ENCODE peak calls at places on chromosomes 13 and 19, in seven cellular contexts. One of them, this sample, is unnamed. For H3K27me3, the result is how much of the 10 kb centered on the place peaks cover.

GRCh38 chr13:80374453-80374852 is 33.5 kb upstream of the SPRY2 start:
- DNase-seq in fibroblast of lung: no peak
- DNase-seq in left ventricle myocardium inferior: peak
- DNase-seq in AG04450: no peak
- DNase-seq in pancreas: no peak
- DNase-seq in IMR-90: no peak
- DNase-seq in neural progenitor cell: no peak
- DNase-seq in this sample: no peak

GRCh38 chr13:21025539-21025938 is 35.8 kb downstream of the LATS2 start:
- DNase-seq in fibroblast of lung: no peak
- DNase-seq in left ventricle myocardium inferior: no peak
- DNase-seq in AG04450: no peak
- DNase-seq in pancreas: no peak
- DNase-seq in IMR-90: no peak
- DNase-seq in neural progenitor cell: no peak
- DNase-seq in this sample: no peak

GRCh38 chr13:20702945-20703784 is at the start of gene IL17D:
- DNase-seq in fibroblast of lung: no peak
- DNase-seq in left ventricle myocardium inferior: no peak
- DNase-seq in AG04450: no peak
- DNase-seq in pancreas: no peak
- DNase-seq in IMR-90: no peak
- DNase-seq in neural progenitor cell: peak
- DNase-seq in this sample: peak

GRCh38 chr19:19403373-19403901 is 2.0 kb upstream of the GATAD2A start:
- DNase-seq in fibroblast of lung: peak
- DNase-seq in left ventricle myocardium inferior: no peak
- DNase-seq in AG04450: no peak
- DNase-seq in pancreas: no peak
- DNase-seq in IMR-90: peak
- DNase-seq in neural progenitor cell: no peak
- DNase-seq in this sample: no peak

GRCh38 chr19:45767881-45768643 is 990 bp downstream of the SIX5 start:
- DNase-seq in fibroblast of lung: peak
- DNase-seq in left ventricle myocardium inferior: peak
- DNase-seq in AG04450: no peak
- DNase-seq in pancreas: peak
- DNase-seq in IMR-90: peak
- DNase-seq in neural progenitor cell: peak
- DNase-seq in this sample: peak

GRCh38 chr13:23794267-23795161 is 94.7 kb downstream of the MIPEP start:
- DNase-seq in fibroblast of lung: peak
- DNase-seq in left ventricle myocardium inferior: no peak
- DNase-seq in AG04450: peak
- DNase-seq in pancreas: no peak
- DNase-seq in IMR-90: peak
- DNase-seq in neural progenitor cell: no peak
- DNase-seq in this sample: no peak

GRCh38 chr13:80473695-80474094 is 132.8 kb upstream of the SPRY2 start:
- DNase-seq in fibroblast of lung: peak
- DNase-seq in left ventricle myocardium inferior: no peak
- DNase-seq in AG04450: no peak
- DNase-seq in pancreas: no peak
- DNase-seq in IMR-90: peak
- DNase-seq in neural progenitor cell: no peak
- DNase-seq in this sample: no peak

GRCh38 chr13:92994056-92994455 is 232.6 kb upstream of the GPC6 start:
- DNase-seq in fibroblast of lung: peak
- DNase-seq in left ventricle myocardium inferior: no peak
- DNase-seq in AG04450: peak
- DNase-seq in pancreas: no peak
- DNase-seq in IMR-90: peak
- DNase-seq in neural progenitor cell: no peak
- DNase-seq in this sample: no peak

GRCh38 chr13:26557393-26558073 is at the start of gene WASF3:
- DNase-seq in fibroblast of lung: peak
- DNase-seq in left ventricle myocardium inferior: peak
- DNase-seq in AG04450: peak
- DNase-seq in pancreas: peak
- DNase-seq in IMR-90: peak
- DNase-seq in neural progenitor cell: peak
- DNase-seq in this sample: peak

GRCh38 chr13:48263196-48263595 is 30.2 kb downstream of the ITM2B start:
- DNase-seq in fibroblast of lung: no peak
- DNase-seq in left ventricle myocardium inferior: no peak
- DNase-seq in AG04450: no peak
- DNase-seq in pancreas: no peak
- DNase-seq in IMR-90: no peak
- DNase-seq in neural progenitor cell: no peak
- DNase-seq in this sample: no peak

GRCh38 chr13:74306496-74306895 is 172.3 kb upstream of the KLF12 start:
- DNase-seq in fibroblast of lung: peak
- DNase-seq in left ventricle myocardium inferior: no peak
- DNase-seq in AG04450: no peak
- DNase-seq in pancreas: no peak
- DNase-seq in IMR-90: peak
- DNase-seq in neural progenitor cell: no peak
- DNase-seq in this sample: peak

GRCh38 chr19:31583148-31583547 is 233.9 kb upstream of the TSHZ3 start:
- DNase-seq in fibroblast of lung: peak
- DNase-seq in left ventricle myocardium inferior: no peak
- DNase-seq in AG04450: no peak
- DNase-seq in pancreas: no peak
- DNase-seq in IMR-90: no peak
- DNase-seq in neural progenitor cell: no peak
- DNase-seq in this sample: peak

GRCh38 chr19:48395499-48395898 is 2.0 kb downstream of the GRIN2D start:
- DNase-seq in fibroblast of lung: no peak
- DNase-seq in left ventricle myocardium inferior: no peak
- DNase-seq in AG04450: no peak
- DNase-seq in pancreas: no peak
- DNase-seq in IMR-90: no peak
- DNase-seq in neural progenitor cell: no peak
- DNase-seq in this sample: no peak

GRCh38 chr19:48393196-48393558 is 291 bp upstream of the GRIN2D start:
- DNase-seq in fibroblast of lung: no peak
- DNase-seq in left ventricle myocardium inferior: no peak
- DNase-seq in AG04450: no peak
- DNase-seq in pancreas: no peak
- DNase-seq in IMR-90: no peak
- DNase-seq in neural progenitor cell: no peak
- DNase-seq in this sample: no peak

GRCh38 chr19:48394331-48395169 is 1.1 kb downstream of the GRIN2D start:
- DNase-seq in fibroblast of lung: no peak
- DNase-seq in left ventricle myocardium inferior: no peak
- DNase-seq in AG04450: no peak
- DNase-seq in pancreas: peak
- DNase-seq in IMR-90: no peak
- DNase-seq in neural progenitor cell: no peak
- DNase-seq in this sample: no peak

GRCh38 chr19:48395170-48395455 is 1.6 kb downstream of the GRIN2D start:
- DNase-seq in fibroblast of lung: no peak
- DNase-seq in left ventricle myocardium inferior: no peak
- DNase-seq in AG04450: no peak
- DNase-seq in pancreas: no peak
- DNase-seq in IMR-90: no peak
- DNase-seq in neural progenitor cell: no peak
- DNase-seq in this sample: no peak

GRCh38 chr19:48393559-48394330 is at the start of gene GRIN2D:
- DNase-seq in fibroblast of lung: peak
- DNase-seq in left ventricle myocardium inferior: no peak
- DNase-seq in AG04450: no peak
- DNase-seq in pancreas: peak
- DNase-seq in IMR-90: peak
- DNase-seq in neural progenitor cell: peak
- DNase-seq in this sample: peak
- H3K27ac ChIP-seq in fibroblast of lung: no peak
- H3K27ac ChIP-seq in left ventricle myocardium inferior: no peak
- H3K27ac ChIP-seq in AG04450: no peak
- H3K27ac ChIP-seq in pancreas: no peak
- H3K27ac ChIP-seq in IMR-90: no peak
- H3K27ac ChIP-seq in neural progenitor cell: no peak
- H3K27ac ChIP-seq in this sample: no peak

GRCh38 chr19:3027292-3027691 is 1.8 kb downstream of the TLE2 start:
- DNase-seq in fibroblast of lung: no peak
- DNase-seq in left ventricle myocardium inferior: no peak
- DNase-seq in AG04450: no peak
- DNase-seq in pancreas: no peak
- DNase-seq in IMR-90: no peak
- DNase-seq in neural progenitor cell: no peak
- DNase-seq in this sample: no peak
- H3K27me3 ChIP-seq in fibroblast of lung: under half
- H3K27me3 ChIP-seq in left ventricle myocardium inferior: under half
- H3K27me3 ChIP-seq in AG04450: half or more
- H3K27me3 ChIP-seq in pancreas: under half
- H3K27me3 ChIP-seq in IMR-90: half or more
- H3K27me3 ChIP-seq in neural progenitor cell: half or more
- H3K27me3 ChIP-seq in this sample: under half

DNA sequence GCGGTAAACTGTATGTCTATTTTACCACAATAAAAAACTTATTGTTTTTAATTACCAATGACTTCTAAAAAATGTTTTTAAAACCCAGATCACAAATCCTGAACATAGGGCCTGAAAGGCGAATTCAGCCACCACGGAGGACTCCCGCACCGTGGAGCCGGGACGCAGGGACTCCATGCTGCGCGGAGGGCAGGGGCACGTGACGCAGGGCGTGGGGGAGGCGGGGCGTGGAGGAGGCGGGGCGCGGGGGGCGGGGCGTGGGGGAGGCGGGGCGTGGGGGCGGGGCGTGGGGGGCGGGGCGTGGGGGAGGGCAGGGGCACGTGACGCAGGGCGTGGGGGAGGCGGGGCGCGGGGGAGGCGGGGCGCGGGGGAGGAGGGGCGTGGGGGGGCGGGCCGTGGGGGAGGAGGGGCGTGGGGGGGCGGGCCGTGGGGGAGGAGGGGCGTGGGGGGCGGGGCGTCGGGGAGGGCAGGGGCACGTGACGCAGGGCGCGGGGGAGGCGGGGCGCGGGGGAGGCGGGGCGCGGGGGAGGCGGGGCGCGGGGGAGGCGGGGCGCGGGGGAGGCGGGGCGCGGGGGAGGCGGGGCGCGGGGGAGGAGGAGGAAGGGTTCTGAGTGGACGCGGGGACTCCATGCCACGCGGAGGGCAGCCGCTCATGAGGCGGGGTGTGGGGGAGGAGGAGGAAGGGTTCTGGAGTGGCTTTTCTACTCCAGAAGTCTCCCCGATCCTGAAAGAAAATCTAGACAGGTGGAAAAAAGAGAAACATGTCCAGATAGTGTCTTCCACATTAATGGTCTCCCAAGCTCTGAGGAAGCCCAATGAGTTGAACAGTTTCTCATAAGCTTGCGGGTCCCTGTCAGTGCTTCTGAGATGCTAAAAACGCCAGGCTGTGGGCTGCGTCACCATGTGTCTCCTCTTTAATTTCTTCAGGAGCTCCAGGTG is 4.4 kb upstream of the PROZ start:
- DNase-seq in fibroblast of lung: peak
- DNase-seq in left ventricle myocardium inferior: peak
- DNase-seq in AG04450: no peak
- DNase-seq in pancreas: peak
- DNase-seq in IMR-90: peak
- DNase-seq in neural progenitor cell: peak
- DNase-seq in this sample: peak
- H3K27ac ChIP-seq in fibroblast of lung: peak
- H3K27ac ChIP-seq in left ventricle myocardium inferior: peak
- H3K27ac ChIP-seq in AG04450: peak
- H3K27ac ChIP-seq in pancreas: peak
- H3K27ac ChIP-seq in IMR-90: peak
- H3K27ac ChIP-seq in neural progenitor cell: no peak
- H3K27ac ChIP-seq in this sample: peak

GRCh38 chr19:5339470-5339949 is 1.1 kb downstream of the PTPRS start:
- DNase-seq in fibroblast of lung: no peak
- DNase-seq in left ventricle myocardium inferior: no peak
- DNase-seq in AG04450: no peak
- DNase-seq in pancreas: no peak
- DNase-seq in IMR-90: no peak
- DNase-seq in neural progenitor cell: peak
- DNase-seq in this sample: no peak
- H3K27me3 ChIP-seq in fibroblast of lung: under half
- H3K27me3 ChIP-seq in left ventricle myocardium inferior: half or more
- H3K27me3 ChIP-seq in AG04450: under half
- H3K27me3 ChIP-seq in pancreas: under half
- H3K27me3 ChIP-seq in IMR-90: under half
- H3K27me3 ChIP-seq in neural progenitor cell: under half
- H3K27me3 ChIP-seq in this sample: under half

DNA sequence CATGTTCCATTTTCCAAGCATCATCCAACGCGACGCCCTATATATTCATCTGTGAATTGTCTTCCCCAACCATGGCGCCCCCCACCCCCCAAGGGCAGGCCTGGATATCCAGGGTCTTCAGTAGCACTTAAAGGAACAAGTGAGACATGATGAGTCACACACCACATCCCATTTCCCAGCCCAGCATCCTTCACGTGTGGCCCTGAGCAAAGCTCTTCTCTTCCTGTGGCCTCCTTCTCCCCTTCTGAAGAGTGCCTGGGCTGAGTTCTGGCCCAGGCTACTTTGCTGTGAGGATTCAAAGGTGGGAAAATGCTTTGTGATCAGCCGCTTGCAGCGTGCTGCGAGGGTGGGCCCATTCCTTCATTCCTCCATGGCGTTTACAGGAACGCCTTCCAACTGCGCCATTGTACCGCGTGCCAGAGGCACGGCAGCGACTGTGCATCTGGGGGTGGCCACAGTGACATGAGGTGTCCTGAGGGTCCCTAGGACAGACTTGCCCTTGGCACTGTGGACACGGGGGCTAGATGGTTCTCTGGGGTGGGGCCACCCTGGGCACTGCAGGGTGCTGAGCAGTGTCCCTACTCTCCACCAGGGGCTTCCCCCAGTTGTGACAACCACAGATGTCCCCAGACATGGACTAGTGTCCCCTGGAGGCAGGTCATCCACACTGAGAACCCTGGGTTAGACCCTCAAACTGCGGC is 11.7 kb downstream of the PLIN4 start:
- DNase-seq in fibroblast of lung: peak
- DNase-seq in left ventricle myocardium inferior: no peak
- DNase-seq in AG04450: peak
- DNase-seq in pancreas: no peak
- DNase-seq in IMR-90: peak
- DNase-seq in neural progenitor cell: no peak
- DNase-seq in this sample: no peak
- H3K27ac ChIP-seq in fibroblast of lung: no peak
- H3K27ac ChIP-seq in left ventricle myocardium inferior: peak
- H3K27ac ChIP-seq in AG04450: no peak
- H3K27ac ChIP-seq in pancreas: no peak
- H3K27ac ChIP-seq in IMR-90: peak
- H3K27ac ChIP-seq in neural progenitor cell: no peak
- H3K27ac ChIP-seq in this sample: no peak

DNA sequence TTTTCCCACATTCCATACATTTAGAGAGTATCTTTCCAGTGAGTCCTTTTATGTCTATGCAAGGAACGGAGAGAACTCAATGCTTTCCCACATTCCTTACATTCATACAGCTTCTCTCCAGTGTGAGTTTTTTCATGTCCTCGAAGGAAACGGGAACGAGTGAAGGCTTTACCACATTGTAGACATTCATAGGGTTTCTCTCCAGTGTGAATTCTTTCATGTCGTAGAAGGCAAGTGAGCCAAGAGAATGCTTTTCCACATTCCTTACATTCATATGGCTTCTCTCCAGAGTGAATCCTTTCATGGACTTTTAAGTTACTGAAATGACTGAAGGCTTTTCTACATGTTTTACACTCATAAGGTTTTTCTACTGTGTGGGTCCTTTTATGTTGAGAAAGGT is 17.1 kb downstream of the ZNF823 start:
- DNase-seq in fibroblast of lung: no peak
- DNase-seq in left ventricle myocardium inferior: no peak
- DNase-seq in AG04450: no peak
- DNase-seq in pancreas: no peak
- DNase-seq in IMR-90: no peak
- DNase-seq in neural progenitor cell: no peak
- DNase-seq in this sample: no peak
- H3K27me3 ChIP-seq in fibroblast of lung: under half
- H3K27me3 ChIP-seq in left ventricle myocardium inferior: under half
- H3K27me3 ChIP-seq in AG04450: under half
- H3K27me3 ChIP-seq in pancreas: under half
- H3K27me3 ChIP-seq in IMR-90: under half
- H3K27me3 ChIP-seq in neural progenitor cell: under half
- H3K27me3 ChIP-seq in this sample: under half

This sample was measured in SJCRH30.